ENCODE peak calls at places on chromosomes 11 and 22, in four cellular contexts. D is NCI-H1105, K is NCI-H2081 treated with DMSO at 0.1 percent for 48 hours, A is fibroblast of lung. G is an unnamed sample.

GRCh38 chr11:11215058-11215815 is 137.8 kb downstream of the CSNK2A3 start:
- DNase-seq in D (no peak), K (no peak), A (no peak), G (no peak)

GRCh38 chr11:27391336-27392015 is 28.5 kb upstream of the CCDC34 start:
- DNase-seq in D (no peak), K (no peak), A (peak), G (peak)

GRCh38 chr11:65217441-65218423 is 36.0 kb downstream of the CAPN1 start:
- DNase-seq in D (no peak), K (no peak), A (no peak), G (no peak)

GRCh38 chr11:20156876-20157613 is 3.2 kb downstream of the DBX1 start:
- DNase-seq in D (peak), K (no peak), A (no peak), G (no peak)

GRCh38 chr11:22433066-22433450 is 94.9 kb downstream of the SLC17A6 start:
- DNase-seq in D (peak), K (no peak), A (peak), G (peak)

GRCh38 chr11:70603756-70604211 is 205.5 kb downstream of the CTTN start:
- DNase-seq in D (peak), K (no peak), A (no peak), G (peak)

GRCh38 chr11:130608267-130608666 is 159.8 kb downstream of the ADAMTS15 start:
- DNase-seq in D (no peak), K (no peak), A (no peak), G (no peak)

GRCh38 chr22:37566329-37566837 is 6.1 kb downstream of the CDC42EP1 start:
- DNase-seq in D (no peak), K (no peak), A (no peak), G (no peak)

GRCh38 chr11:67266424-67267187 is at the start of gene GRK2:
- DNase-seq in D (peak), K (no peak), A (peak), G (no peak)

GRCh38 chr22:46010951-46011626 is 34.1 kb upstream of the WNT7B start:
- DNase-seq in D (no peak), K (no peak), A (no peak), G (no peak)

GRCh38 chr11:128195756-128196155 is 391.6 kb downstream of the ETS1 start:
- DNase-seq in D (no peak), K (no peak), A (no peak), G (no peak)

GRCh38 chr22:36506637-36507517 is at the start of gene FOXRED2:
- DNase-seq in D (peak), K (peak), A (peak), G (peak)

GRCh38 chr22:49206281-49206680 is 621.4 kb downstream of the BRD1 start:
- DNase-seq in D (no peak), K (no peak), A (no peak), G (no peak)

GRCh38 chr11:74195828-74196227 is 24.7 kb downstream of the PPME1 start:
- DNase-seq in D (peak), K (no peak), A (no peak), G (no peak)

GRCh38 chr11:88421530-88421929 is 84.0 kb upstream of the CTSC start:
- DNase-seq in D (no peak), K (no peak), A (peak), G (peak)

GRCh38 chr11:70931430-70931829 is 320.9 kb downstream of the SHANK2 start:
- DNase-seq in D (no peak), K (no peak), A (no peak), G (no peak)

GRCh38 chr11:115333106-115333505 is 171.1 kb downstream of the CADM1 start:
- DNase-seq in D (no peak), K (no peak), A (peak), G (peak)

GRCh38 chr22:49012695-49013094 is 815.0 kb downstream of the BRD1 start:
- DNase-seq in D (no peak), K (no peak), A (no peak), G (no peak)

GRCh38 chr11:133892126-133892525 is 46.8 kb upstream of the SPATA19 start:
- DNase-seq in D (no peak), K (no peak), A (no peak), G (no peak)

GRCh38 chr11:69744435-69744834 is 30.7 kb downstream of the FGF4 start:
- DNase-seq in D (no peak), K (no peak), A (peak), G (no peak)

GRCh38 chr22:27842994-27843431 is 41.5 kb upstream of the MN1 start:
- DNase-seq in D (no peak), K (no peak), A (no peak), G (no peak)

GRCh38 chr22:44909241-44909640 is 100.6 kb downstream of the PHF21B start:
- DNase-seq in D (peak), K (no peak), A (no peak), G (no peak)

GRCh38 chr11:8354622-8355417 is 91.1 kb upstream of the LMO1 start:
- DNase-seq in D (peak), K (peak), A (peak), G (no peak)

GRCh38 chr22:23823331-23823791 is 15.4 kb downstream of the DERL3 start:
- DNase-seq in D (no peak), K (no peak), A (peak), G (no peak)

GRCh38 chr11:72807021-72807693 is 7.1 kb upstream of the ATG16L2 start:
- DNase-seq in D (no peak), K (no peak), A (peak), G (no peak)

GRCh38 chr11:79094601-79095000 is 346.2 kb downstream of the TENM4 start:
- DNase-seq in D (no peak), K (no peak), A (no peak), G (no peak)

GRCh38 chr11:57903441-57904123 is 120.1 kb upstream of the OR9Q1 start:
- DNase-seq in D (no peak), K (no peak), A (peak), G (peak)

GRCh38 chr11:662689-663274 is 25.7 kb downstream of the DRD4 start:
- DNase-seq in D (no peak), K (no peak), A (peak), G (peak)

GRCh38 chr11:101721270-101721669 is 137.5 kb upstream of the TRPC6 start:
- DNase-seq in D (no peak), K (no peak), A (peak), G (peak)